ENCODE peak calls at places on chromosomes 16 and 17, in four cellular contexts. X, S, T and N are unnamed samples.

GRCh38 chr16:77290451-77291110 is 91.4 kb downstream of the SYCE1L start:
- DNase-seq in X (no peak), T (no peak), S (no peak), N (no peak)

GRCh38 chr16:12535535-12536411 is 267.9 kb downstream of the CPPED1 start:
- DNase-seq in X (no peak), T (no peak), S (no peak), N (no peak)

GRCh38 chr16:24174977-24175376 is 81.2 kb upstream of the CACNG3 start:
- DNase-seq in S (no peak), T (no peak), X (no peak), N (no peak)

GRCh38 chr17:3956558-3956957 is 7.7 kb downstream of the ATP2A3 start:
- DNase-seq in S (no peak), T (no peak), X (no peak), N (no peak)

GRCh38 chr17:6853764-6854442 is 22.4 kb upstream of the TEKT1 start:
- DNase-seq in T (no peak), S (peak), X (no peak), N (no peak)

GRCh38 chr17:46901291-46901690 is 21.7 kb upstream of the GOSR2 start:
- DNase-seq in X (no peak), T (no peak), S (no peak), N (no peak)

GRCh38 chr16:24538756-24539294 is 541 bp upstream of the RBBP6 start:
- DNase-seq in S (peak), X (no peak), T (no peak), N (peak)

GRCh38 chr17:9024497-9024896 is 3.2 kb downstream of the NTN1 start:
- DNase-seq in S (no peak), T (no peak), X (no peak), N (no peak)

GRCh38 chr17:80899402-80900268 is 92.0 kb upstream of the CHMP6 start:
- DNase-seq in T (no peak), X (peak), S (peak), N (peak)

GRCh38 chr17:15289285-15290185 is 24.4 kb upstream of the PMP22 start:
- DNase-seq in X (no peak), S (peak), T (no peak), N (no peak)

GRCh38 chr16:85616608-85617311 is 3.6 kb downstream of the GSE1 start:
- DNase-seq in X (peak), T (no peak), S (no peak), N (no peak)

GRCh38 chr17:30095507-30096244 is 20.9 kb upstream of the NSRP1 start:
- DNase-seq in S (peak), X (no peak), T (no peak), N (peak)

GRCh38 chr17:39653662-39654331 is 11.4 kb upstream of the TCAP start:
- DNase-seq in S (peak), X (peak), T (no peak), N (peak)

GRCh38 chr17:11240841-11241610 is at the start of gene SHISA6:
- DNase-seq in X (peak), S (no peak), T (no peak), N (no peak)

GRCh38 chr17:20187049-20187448 is 177.9 kb downstream of the SPECC1 start:
- DNase-seq in S (no peak), T (no peak), X (no peak), N (peak)

GRCh38 chr16:2237552-2238395 is 1.5 kb downstream of the DNASE1L2 start:
- DNase-seq in X (peak), S (no peak), T (no peak), N (no peak)

GRCh38 chr16:630815-631405 is at the start of gene WFIKKN1:
- DNase-seq in X (peak), S (no peak), T (no peak), N (no peak)

GRCh38 chr17:43468746-43469544 is 14.8 kb upstream of the DHX8 start:
- DNase-seq in X (no peak), T (no peak), S (no peak), N (peak)

GRCh38 chr17:16187642-16188041 is 27.7 kb downstream of the NCOR1 start:
- DNase-seq in T (no peak), X (no peak), S (no peak), N (no peak)

GRCh38 chr17:64107517-64108235 is 22.3 kb downstream of the ERN1 start:
- DNase-seq in S (no peak), T (no peak), X (no peak), N (no peak)

GRCh38 chr16:50467943-50468748 is 80.0 kb upstream of the NKD1 start:
- DNase-seq in X (peak), T (no peak), S (no peak), N (peak)

GRCh38 chr16:58243528-58244004 is 45.7 kb upstream of the CSNK2A2 start:
- DNase-seq in X (no peak), S (no peak), T (no peak), N (no peak)

GRCh38 chr17:16322636-16323035 is 30.6 kb downstream of the CENPV start:
- DNase-seq in S (no peak), T (no peak), X (no peak), N (peak)

GRCh38 chr17:60077672-60078519 is 825 bp downstream of the HEATR6 start:
- DNase-seq in X (no peak), T (no peak), S (no peak), N (no peak)

GRCh38 chr17:56074366-56074765 is 78.9 kb upstream of the ANKFN1 start:
- DNase-seq in S (no peak), X (no peak), T (no peak), N (no peak)

GRCh38 chr17:81254955-81255717 is 16.0 kb downstream of the NDUFAF8 start:
- DNase-seq in T (no peak), S (peak), X (peak), N (peak)